ENCODE peak calls at places on chromosomes 4 and X, in nine cellular contexts. B is HCT116, P is upper lobe of right lung, Z is AG10803, K is HL-60, M is HFFc6, Y is AG09309, I is suprapubic skin, D is foreskin keratinocyte. R is an unnamed sample.

GRCh38 chr4:183384516-183384915 is 59.9 kb upstream of the CDKN2AIP start:
- DNase-seq in B (no peak), P (no peak), Z (no peak), K (no peak), M (no peak), Y (no peak), I (peak), D (no peak), R (no peak)

GRCh38 chrX:145843196-145843595 is 25.6 kb downstream of the SLITRK2 start:
- DNase-seq in B (no peak), P (no peak), Z (no peak), K (no peak), M (no peak), Y (no peak), I (no peak), D (no peak), R (peak)

GRCh38 chr4:122341906-122342305 is 36.9 kb upstream of the ADAD1 start:
- DNase-seq in B (no peak), P (no peak), Z (peak), K (no peak), M (peak), Y (peak), I (no peak), D (peak), R (no peak)

GRCh38 chr4:14151099-14151498 is 523.6 kb upstream of the BOD1L1 start:
- DNase-seq in B (no peak), P (no peak), Z (peak), K (no peak), M (peak), Y (no peak), I (no peak), D (no peak), R (no peak)

GRCh38 chr4:89212666-89213381 is 94.8 kb downstream of the GPRIN3 start:
- DNase-seq in B (no peak), P (no peak), Z (peak), K (no peak), M (peak), Y (no peak), I (no peak), D (no peak), R (no peak)

GRCh38 chrX:14673764-14674163 is 144.4 kb downstream of the GLRA2 start:
- DNase-seq in B (peak), P (no peak), Z (peak), K (no peak), M (peak), Y (peak), I (no peak), D (peak), R (no peak)

GRCh38 chrX:22748093-22748999 is 251.4 kb upstream of the DDX53 start:
- DNase-seq in B (peak), P (no peak), Z (peak), K (peak), M (peak), Y (peak), I (no peak), D (no peak), R (peak)

GRCh38 chr4:51842167-51842553 is 793 bp upstream of the DCUN1D4 start:
- DNase-seq in B (no peak), P (no peak), Z (peak), K (no peak), M (peak), Y (no peak), I (no peak), D (no peak), R (peak)

GRCh38 chrX:145825896-145826295 is 8.3 kb downstream of the SLITRK2 start:
- DNase-seq in B (no peak), P (no peak), Z (no peak), K (no peak), M (no peak), Y (no peak), I (no peak), D (no peak), R (no peak)

GRCh38 chr4:16505726-16506125 is 279.5 kb upstream of the TAPT1 start:
- DNase-seq in B (no peak), P (no peak), Z (peak), K (no peak), M (peak), Y (no peak), I (no peak), D (no peak), R (peak)

GRCh38 chrX:44303119-44303518 is 40.4 kb downstream of the EFHC2 start:
- DNase-seq in B (no peak), P (no peak), Z (no peak), K (no peak), M (no peak), Y (no peak), I (no peak), D (no peak), R (no peak)
- TF ChIP-seq CTCF in B (no peak), P (no peak), Z (no peak), K (no peak), M (no peak), Y (no peak), I (no peak), D (no peak), R (no peak)

GRCh38 chr4:73864365-73864764 is 4.8 kb upstream of the CXCL1 start:
- DNase-seq in B (no peak), P (no peak), Z (no peak), K (peak), M (no peak), Y (no peak), I (no peak), D (no peak), R (no peak)
- TF ChIP-seq CTCF in B (peak), P (peak), Z (peak), K (peak), M (peak), Y (peak), I (no peak), D (peak), R (peak)

GRCh38 chr4:17758459-17758858 is 23.0 kb downstream of the FAM184B start:
- DNase-seq in B (no peak), P (no peak), Z (no peak), K (no peak), M (no peak), Y (no peak), I (no peak), D (no peak), R (peak)

GRCh38 chr4:17761062-17761461 is 20.4 kb downstream of the FAM184B start:
- DNase-seq in B (no peak), P (no peak), Z (no peak), K (peak), M (no peak), Y (no peak), I (no peak), D (no peak), R (no peak)

GRCh38 chr4:17762705-17763104 is 18.7 kb downstream of the FAM184B start:
- DNase-seq in B (no peak), P (no peak), Z (peak), K (no peak), M (peak), Y (no peak), I (no peak), D (peak), R (no peak)

GRCh38 chr4:17763352-17763890 is 18.0 kb downstream of the FAM184B start:
- DNase-seq in B (no peak), P (no peak), Z (no peak), K (no peak), M (no peak), Y (no peak), I (no peak), D (no peak), R (no peak)

GRCh38 chr4:17760602-17761001 is 20.8 kb downstream of the FAM184B start:
- DNase-seq in B (no peak), P (no peak), Z (no peak), K (no peak), M (no peak), Y (no peak), I (no peak), D (no peak), R (no peak)
- TF ChIP-seq CTCF in B (no peak), P (no peak), Z (no peak), K (no peak), M (no peak), Y (no peak), I (no peak), D (no peak), R (no peak)

DNA sequence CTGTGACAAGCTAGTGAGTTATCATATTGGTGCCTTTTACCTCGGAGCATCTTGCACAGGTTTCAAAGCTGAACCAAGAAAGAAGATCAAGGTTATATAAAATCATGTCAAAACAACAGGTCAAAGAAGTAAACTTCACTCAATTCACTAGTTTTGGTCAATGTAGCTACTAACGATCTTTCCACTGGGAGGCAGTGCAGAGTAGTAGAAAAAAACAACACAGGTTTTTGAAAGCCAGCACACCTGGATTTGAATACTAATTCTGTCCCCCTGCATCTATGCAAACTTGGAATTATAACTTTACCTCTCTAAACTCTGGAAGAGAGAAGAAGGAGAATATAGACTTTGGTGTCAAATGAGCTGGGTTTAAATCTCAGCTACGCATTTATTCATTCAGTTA is 266.1 kb downstream of the GRIA3 start:
- DNase-seq in B (no peak), P (no peak), Z (no peak), K (no peak), M (no peak), Y (no peak), I (no peak), D (no peak), R (no peak)
- TF ChIP-seq CTCF in B (peak), P (peak), Z (peak), K (no peak), M (peak), Y (peak), I (no peak), D (peak), R (peak)

DNA sequence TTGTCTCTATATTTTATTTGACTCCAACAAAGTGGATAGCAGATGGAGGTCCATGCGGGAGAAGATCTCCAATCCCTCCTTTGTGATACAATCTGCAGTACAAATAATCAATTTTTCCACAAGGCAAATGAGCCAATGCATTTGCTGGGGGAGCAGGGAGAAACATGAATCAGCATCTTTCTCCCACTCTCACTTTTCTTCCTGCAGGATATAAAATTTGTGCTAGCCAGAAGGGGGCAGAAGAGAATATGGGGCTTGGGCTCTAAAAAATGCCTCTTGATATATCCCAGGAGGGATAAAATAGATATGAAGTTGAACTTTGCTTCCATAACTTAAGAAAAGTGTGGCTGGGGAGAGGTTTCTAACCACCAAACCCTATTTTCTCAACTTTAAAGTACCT is 38.3 kb upstream of the CWH43 start:
- DNase-seq in B (no peak), P (no peak), Z (no peak), K (no peak), M (no peak), Y (no peak), I (no peak), D (no peak), R (no peak)
- TF ChIP-seq CTCF in B (peak), P (no peak), Z (no peak), K (no peak), M (peak), Y (no peak), I (no peak), D (peak), R (no peak)